ENCODE peak calls at places on chromosomes 13 and 19, in six cellular contexts. One of them, this sample, is unnamed.

GRCh38 chr13:36325912-36326311 is 20.3 kb downstream of the SPART start:
- DNase-seq in epithelial cell of esophagus: no peak
- DNase-seq in choroid plexus epithelial cell: no peak
- DNase-seq in astrocyte of the cerebellum: no peak
- DNase-seq in A673: no peak
- DNase-seq in Peyer's patch: no peak
- DNase-seq in this sample: no peak

GRCh38 chr13:96020155-96020575 is 33.0 kb downstream of the UGGT2 start:
- DNase-seq in choroid plexus epithelial cell: peak; percentile 93
- DNase-seq in Peyer's patch: no peak
- DNase-seq in epithelial cell of esophagus: peak; percentile 79
- DNase-seq in A673: peak; percentile 65
- DNase-seq in astrocyte of the cerebellum: peak; percentile 57
- DNase-seq in this sample: peak; percentile 88

GRCh38 chr13:42363941-42364612 is 92.1 kb downstream of the AKAP11 start:
- DNase-seq in astrocyte of the cerebellum: no peak
- DNase-seq in A673: peak; percentile 13
- DNase-seq in choroid plexus epithelial cell: peak; percentile 71
- DNase-seq in epithelial cell of esophagus: peak; percentile 77
- DNase-seq in Peyer's patch: no peak
- DNase-seq in this sample: peak; percentile 40

GRCh38 chr19:47699360-47699917 is 13.8 kb upstream of the EHD2 start:
- DNase-seq in A673: peak; percentile 42
- DNase-seq in choroid plexus epithelial cell: peak; percentile 56
- DNase-seq in Peyer's patch: peak; percentile 30
- DNase-seq in astrocyte of the cerebellum: no peak
- DNase-seq in epithelial cell of esophagus: peak; percentile 45
- DNase-seq in this sample: peak; percentile 41

GRCh38 chr13:35694549-35695233 is 218.2 kb upstream of the MAB21L1 start:
- DNase-seq in A673: no peak
- DNase-seq in epithelial cell of esophagus: no peak
- DNase-seq in Peyer's patch: no peak
- DNase-seq in astrocyte of the cerebellum: no peak
- DNase-seq in choroid plexus epithelial cell: no peak
- DNase-seq in this sample: no peak

GRCh38 chr13:113053801-113054604 is 51.6 kb upstream of the F7 start:
- DNase-seq in epithelial cell of esophagus: no peak
- DNase-seq in choroid plexus epithelial cell: no peak
- DNase-seq in astrocyte of the cerebellum: no peak
- DNase-seq in A673: no peak
- DNase-seq in Peyer's patch: no peak
- DNase-seq in this sample: no peak

GRCh38 chr13:114043421-114044053 is 69.7 kb upstream of the C13orf46 start:
- DNase-seq in Peyer's patch: peak; percentile 68
- DNase-seq in epithelial cell of esophagus: no peak
- DNase-seq in astrocyte of the cerebellum: peak; percentile 44
- DNase-seq in A673: peak; percentile 62
- DNase-seq in choroid plexus epithelial cell: peak; percentile 91
- DNase-seq in this sample: peak; percentile 84

GRCh38 chr19:42469311-42470239 is 26.8 kb upstream of the CXCL17 start:
- DNase-seq in Peyer's patch: no peak
- DNase-seq in A673: peak; percentile 15
- DNase-seq in choroid plexus epithelial cell: no peak
- DNase-seq in astrocyte of the cerebellum: no peak
- DNase-seq in epithelial cell of esophagus: no peak
- DNase-seq in this sample: peak; percentile 19

GRCh38 chr19:54173951-54174817 is 1.2 kb upstream of the TMC4 start:
- DNase-seq in astrocyte of the cerebellum: no peak
- DNase-seq in A673: no peak
- DNase-seq in choroid plexus epithelial cell: no peak
- DNase-seq in Peyer's patch: no peak
- DNase-seq in epithelial cell of esophagus: no peak
- DNase-seq in this sample: no peak

GRCh38 chr19:21483589-21484170 is 21.7 kb upstream of the ZNF429 start:
- DNase-seq in astrocyte of the cerebellum: no peak
- DNase-seq in choroid plexus epithelial cell: peak; percentile 3
- DNase-seq in Peyer's patch: peak; percentile 28
- DNase-seq in epithelial cell of esophagus: peak; percentile 17
- DNase-seq in A673: peak; percentile 3
- DNase-seq in this sample: peak; percentile 6

GRCh38 chr13:104683789-104684188 is 1617.6 kb upstream of the SLC10A2 start:
- DNase-seq in astrocyte of the cerebellum: no peak
- DNase-seq in Peyer's patch: no peak
- DNase-seq in A673: no peak
- DNase-seq in choroid plexus epithelial cell: no peak
- DNase-seq in epithelial cell of esophagus: peak; percentile 20
- DNase-seq in this sample: no peak

GRCh38 chr13:32446778-32447465 is 19.0 kb upstream of the N4BP2L1 start:
- DNase-seq in astrocyte of the cerebellum: no peak
- DNase-seq in epithelial cell of esophagus: no peak
- DNase-seq in Peyer's patch: no peak
- DNase-seq in choroid plexus epithelial cell: no peak
- DNase-seq in A673: no peak
- DNase-seq in this sample: no peak

GRCh38 chr19:3743486-3743885 is 18.0 kb downstream of the APBA3 start:
- DNase-seq in Peyer's patch: no peak
- DNase-seq in epithelial cell of esophagus: no peak
- DNase-seq in choroid plexus epithelial cell: peak; percentile 48
- DNase-seq in A673: peak; percentile 51
- DNase-seq in astrocyte of the cerebellum: no peak
- DNase-seq in this sample: peak; percentile 29

GRCh38 chr13:24269803-24270202 is 39.6 kb upstream of the C1QTNF9 start:
- DNase-seq in choroid plexus epithelial cell: peak; percentile 17
- DNase-seq in Peyer's patch: no peak
- DNase-seq in A673: no peak
- DNase-seq in astrocyte of the cerebellum: no peak
- DNase-seq in epithelial cell of esophagus: peak; percentile 13
- DNase-seq in this sample: no peak

GRCh38 chr13:25575562-25575961 is 203.8 kb downstream of the ATP8A2 start:
- DNase-seq in choroid plexus epithelial cell: no peak
- DNase-seq in epithelial cell of esophagus: no peak
- DNase-seq in astrocyte of the cerebellum: no peak
- DNase-seq in Peyer's patch: no peak
- DNase-seq in A673: no peak
- DNase-seq in this sample: no peak

GRCh38 chr13:40665061-40665753 is 1.2 kb downstream of the FOXO1 start:
- DNase-seq in epithelial cell of esophagus: peak; percentile 43
- DNase-seq in Peyer's patch: peak; percentile 40
- DNase-seq in A673: peak; percentile 28
- DNase-seq in astrocyte of the cerebellum: no peak
- DNase-seq in choroid plexus epithelial cell: no peak
- DNase-seq in this sample: no peak

GRCh38 chr19:49567722-49568454 is 12.5 kb downstream of the NOSIP start:
- DNase-seq in A673: no peak
- DNase-seq in astrocyte of the cerebellum: no peak
- DNase-seq in Peyer's patch: peak; percentile 57
- DNase-seq in epithelial cell of esophagus: no peak
- DNase-seq in choroid plexus epithelial cell: peak; percentile 46
- DNase-seq in this sample: no peak

GRCh38 chr19:51703655-51704515 is 10.8 kb downstream of the SPACA6 start:
- DNase-seq in astrocyte of the cerebellum: peak; percentile 85
- DNase-seq in Peyer's patch: peak; percentile 99
- DNase-seq in epithelial cell of esophagus: peak; percentile 95
- DNase-seq in A673: peak; percentile 96
- DNase-seq in choroid plexus epithelial cell: peak; percentile 98
- DNase-seq in this sample: peak; percentile 94

GRCh38 chr13:113956571-113956970 is 17.3 kb downstream of the C13orf46 start:
- DNase-seq in Peyer's patch: no peak
- DNase-seq in epithelial cell of esophagus: no peak
- DNase-seq in A673: no peak
- DNase-seq in choroid plexus epithelial cell: no peak
- DNase-seq in astrocyte of the cerebellum: no peak
- DNase-seq in this sample: no peak

GRCh38 chr19:3866798-3867638 is 1.8 kb downstream of the ZFR2 start:
- DNase-seq in astrocyte of the cerebellum: no peak
- DNase-seq in epithelial cell of esophagus: no peak
- DNase-seq in choroid plexus epithelial cell: no peak
- DNase-seq in Peyer's patch: no peak
- DNase-seq in A673: no peak
- DNase-seq in this sample: no peak

GRCh38 chr13:23899555-23899954 is 2.3 kb upstream of the C1QTNF9B start:
- DNase-seq in epithelial cell of esophagus: peak; percentile 35
- DNase-seq in choroid plexus epithelial cell: peak; percentile 73
- DNase-seq in A673: peak; percentile 47
- DNase-seq in Peyer's patch: no peak
- DNase-seq in astrocyte of the cerebellum: peak; percentile 37
- DNase-seq in this sample: peak; percentile 61

GRCh38 chr13:39102981-39103490 is 64.8 kb downstream of the NHLRC3 start:
- DNase-seq in epithelial cell of esophagus: no peak
- DNase-seq in A673: no peak
- DNase-seq in choroid plexus epithelial cell: no peak
- DNase-seq in Peyer's patch: no peak
- DNase-seq in astrocyte of the cerebellum: no peak
- DNase-seq in this sample: no peak

GRCh38 chr13:34208326-34208725 is 390.4 kb downstream of the RFC3 start:
- DNase-seq in choroid plexus epithelial cell: peak; percentile 31
- DNase-seq in Peyer's patch: no peak
- DNase-seq in A673: no peak
- DNase-seq in epithelial cell of esophagus: no peak
- DNase-seq in astrocyte of the cerebellum: no peak
- DNase-seq in this sample: no peak

GRCh38 chr19:33133438-33134031 is 1.6 kb downstream of the WDR88 start:
- DNase-seq in astrocyte of the cerebellum: no peak
- DNase-seq in A673: no peak
- DNase-seq in Peyer's patch: no peak
- DNase-seq in choroid plexus epithelial cell: peak; percentile 26
- DNase-seq in epithelial cell of esophagus: no peak
- DNase-seq in this sample: peak; percentile 10

GRCh38 chr13:95418946-95419345 is 117.7 kb upstream of the ABCC4 start:
- DNase-seq in Peyer's patch: no peak
- DNase-seq in A673: no peak
- DNase-seq in astrocyte of the cerebellum: no peak
- DNase-seq in choroid plexus epithelial cell: no peak
- DNase-seq in epithelial cell of esophagus: no peak
- DNase-seq in this sample: no peak

GRCh38 chr19:30227661-30228112 is 144.5 kb upstream of the ZNF536 start:
- DNase-seq in choroid plexus epithelial cell: peak; percentile 50
- DNase-seq in astrocyte of the cerebellum: peak; percentile 5
- DNase-seq in Peyer's patch: no peak
- DNase-seq in A673: peak; percentile 78
- DNase-seq in epithelial cell of esophagus: peak; percentile 62
- DNase-seq in this sample: peak; percentile 40

GRCh38 chr19:37654833-37655688 is at the start of gene ZFP30:
- DNase-seq in choroid plexus epithelial cell: peak; percentile 65
- DNase-seq in epithelial cell of esophagus: peak; percentile 86
- DNase-seq in A673: peak; percentile 95
- DNase-seq in Peyer's patch: peak; percentile 80
- DNase-seq in astrocyte of the cerebellum: peak; percentile 52
- DNase-seq in this sample: peak; percentile 60

GRCh38 chr13:37475966-37476365 is 122.6 kb downstream of the POSTN start:
- DNase-seq in A673: no peak
- DNase-seq in Peyer's patch: no peak
- DNase-seq in astrocyte of the cerebellum: no peak
- DNase-seq in choroid plexus epithelial cell: peak; percentile 69
- DNase-seq in epithelial cell of esophagus: peak; percentile 38
- DNase-seq in this sample: peak; percentile 16

GRCh38 chr13:44220948-44221347 is 152.7 kb upstream of the SERP2 start:
- DNase-seq in A673: no peak
- DNase-seq in epithelial cell of esophagus: peak; percentile 41
- DNase-seq in astrocyte of the cerebellum: no peak
- DNase-seq in choroid plexus epithelial cell: no peak
- DNase-seq in Peyer's patch: no peak
- DNase-seq in this sample: no peak

GRCh38 chr13:80040977-80041310 is 300.0 kb downstream of the SPRY2 start:
- DNase-seq in A673: no peak
- DNase-seq in choroid plexus epithelial cell: no peak
- DNase-seq in epithelial cell of esophagus: no peak
- DNase-seq in astrocyte of the cerebellum: no peak
- DNase-seq in Peyer's patch: no peak
- DNase-seq in this sample: no peak

GRCh38 chr19:45187421-45188100 is 9.0 kb downstream of the BLOC1S3 start:
- DNase-seq in choroid plexus epithelial cell: peak; percentile 19
- DNase-seq in A673: peak; percentile 33
- DNase-seq in epithelial cell of esophagus: peak; percentile 35
- DNase-seq in astrocyte of the cerebellum: no peak
- DNase-seq in Peyer's patch: no peak
- DNase-seq in this sample: peak; percentile 17

DNA sequence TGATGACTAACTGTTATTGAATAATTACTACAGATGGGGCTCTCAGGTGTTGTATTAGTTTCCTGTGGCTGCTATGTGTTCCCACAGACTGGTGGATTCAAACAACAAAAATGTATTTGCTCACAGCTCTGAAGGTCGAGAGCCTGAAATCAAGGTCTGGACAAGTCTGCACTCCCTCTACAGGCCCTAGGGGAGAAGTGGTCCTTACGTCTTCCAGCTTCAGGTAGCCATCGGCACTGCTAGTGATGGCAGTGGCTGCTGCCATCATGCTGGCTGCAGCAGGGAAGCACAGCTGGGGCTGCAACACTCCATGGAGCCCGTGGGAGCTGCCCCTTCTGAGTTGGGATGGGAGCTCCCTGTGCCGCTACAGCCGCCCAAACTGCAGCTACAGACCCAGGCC is 1.9 kb downstream of the TEX26 start:
- DNase-seq in Peyer's patch: no peak
- DNase-seq in astrocyte of the cerebellum: no peak
- DNase-seq in A673: no peak
- DNase-seq in epithelial cell of esophagus: no peak
- DNase-seq in choroid plexus epithelial cell: peak; percentile 59
- DNase-seq in this sample: no peak
- TF ChIP-seq CTCF in Peyer's patch: no peak
- TF ChIP-seq CTCF in astrocyte of the cerebellum: peak; percentile 23
- TF ChIP-seq CTCF in A673: peak; percentile 16
- TF ChIP-seq CTCF in epithelial cell of esophagus: no peak
- TF ChIP-seq CTCF in choroid plexus epithelial cell: peak; percentile 51
- TF ChIP-seq CTCF in this sample: peak; percentile 16

DNA sequence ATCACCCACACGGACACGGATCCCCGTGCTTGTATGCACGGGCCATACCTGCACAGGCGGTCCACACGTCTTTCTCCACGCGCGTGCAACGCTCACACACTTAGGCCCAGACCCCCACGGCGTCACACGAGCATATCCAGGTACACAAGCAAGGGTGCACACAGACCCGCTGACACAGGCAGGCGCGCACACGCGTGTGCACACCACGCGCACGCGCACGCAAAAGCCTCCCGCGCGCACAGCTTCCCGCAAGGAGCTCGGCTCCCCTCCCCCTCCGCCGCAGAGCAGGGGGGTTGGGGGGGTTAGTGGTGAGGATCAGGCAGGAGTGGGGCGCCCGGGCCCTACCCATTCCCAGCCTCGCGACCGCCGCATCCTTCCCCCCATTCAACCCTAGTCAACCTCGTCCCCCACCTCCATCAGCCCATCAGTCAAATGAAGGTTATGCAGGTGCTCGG is 407 bp downstream of the RAB3A start:
- DNase-seq in A673: peak; percentile 54
- DNase-seq in Peyer's patch: peak; percentile 55
- DNase-seq in choroid plexus epithelial cell: no peak
- DNase-seq in astrocyte of the cerebellum: no peak
- DNase-seq in epithelial cell of esophagus: no peak
- DNase-seq in this sample: no peak
- H3K4me3 ChIP-seq in A673: peak overlapping the region; percentile 60
- H3K4me3 ChIP-seq in Peyer's patch: peak overlapping the region; percentile 81
- H3K4me3 ChIP-seq in choroid plexus epithelial cell: peak overlapping the region; percentile 84
- H3K4me3 ChIP-seq in astrocyte of the cerebellum: peak overlapping the region; percentile 71
- H3K4me3 ChIP-seq in epithelial cell of esophagus: peak overlapping the region; percentile 68
- H3K4me3 ChIP-seq in this sample: peak overlapping the region; percentile 83

GRCh38 chr13:98416408-98416807 is 160.5 kb downstream of the STK24 start:
- DNase-seq in choroid plexus epithelial cell: no peak
- DNase-seq in Peyer's patch: no peak
- DNase-seq in epithelial cell of esophagus: peak; percentile 90
- DNase-seq in astrocyte of the cerebellum: no peak
- DNase-seq in A673: no peak
- DNase-seq in this sample: no peak
- TF ChIP-seq CTCF in choroid plexus epithelial cell: no peak
- TF ChIP-seq CTCF in Peyer's patch: no peak
- TF ChIP-seq CTCF in epithelial cell of esophagus: no peak
- TF ChIP-seq CTCF in astrocyte of the cerebellum: no peak
- TF ChIP-seq CTCF in A673: no peak
- TF ChIP-seq CTCF in this sample: no peak

GRCh38 chr13:111005808-111006494 is 91.1 kb upstream of the ANKRD10 start:
- DNase-seq in A673: no peak
- DNase-seq in epithelial cell of esophagus: no peak
- DNase-seq in Peyer's patch: no peak
- DNase-seq in astrocyte of the cerebellum: no peak
- DNase-seq in choroid plexus epithelial cell: peak; percentile 67
- DNase-seq in this sample: peak; percentile 59
- H3K4me3 ChIP-seq in A673: no peak overlapping the region
- H3K4me3 ChIP-seq in epithelial cell of esophagus: no peak overlapping the region
- H3K4me3 ChIP-seq in Peyer's patch: no peak overlapping the region
- H3K4me3 ChIP-seq in astrocyte of the cerebellum: no peak overlapping the region
- H3K4me3 ChIP-seq in choroid plexus epithelial cell: no peak overlapping the region
- H3K4me3 ChIP-seq in this sample: no peak overlapping the region

This sample was measured in fibroblast of pulmonary artery.